ENCODE peak calls at places on chromosomes 7 and 10, in six cellular contexts. E is stomach, N is GM12878, K is HCT116, V is Panc1, Q is upper lobe of left lung. Z is an unnamed sample.

GRCh38 chr10:119441151-119441821 is 101.2 kb downstream of the RGS10 start:
- DNase-seq in E (no peak), N (no peak), K (no peak), V (no peak), Q (peak), Z (no peak)

GRCh38 chr7:44196450-44196872 is 4.3 kb upstream of the YKT6 start:
- DNase-seq in E (no peak), N (no peak), K (peak), V (no peak), Q (no peak), Z (no peak)

GRCh38 chr7:46619723-46620310 is 698.7 kb upstream of the IGFBP3 start:
- DNase-seq in E (no peak), N (no peak), K (no peak), V (no peak), Q (no peak), Z (no peak)

GRCh38 chr7:108313086-108313485 is 143.2 kb downstream of the NRCAM start:
- DNase-seq in E (no peak), N (no peak), K (no peak), V (no peak), Q (no peak), Z (no peak)

GRCh38 chr7:139883814-139884213 is 54.8 kb downstream of the TBXAS1 start:
- DNase-seq in E (no peak), N (no peak), K (no peak), V (no peak), Q (no peak), Z (no peak)

GRCh38 chr10:88702848-88703597 is 3.0 kb upstream of the LIPK start:
- DNase-seq in E (peak), N (no peak), K (peak), V (peak), Q (no peak), Z (no peak)

GRCh38 chr10:124149681-124150080 is 56.3 kb upstream of the CHST15 start:
- DNase-seq in E (no peak), N (peak), K (no peak), V (no peak), Q (no peak), Z (no peak)

GRCh38 chr7:100678291-100678984 is 4.9 kb downstream of the GNB2 start:
- DNase-seq in E (no peak), N (no peak), K (no peak), V (no peak), Q (peak), Z (peak)

GRCh38 chr7:103823084-103823483 is 166.4 kb downstream of the RELN start:
- DNase-seq in E (no peak), N (no peak), K (no peak), V (no peak), Q (no peak), Z (no peak)

GRCh38 chr7:110522751-110523200 is 568.2 kb upstream of the LRRN3 start:
- DNase-seq in E (no peak), N (no peak), K (no peak), V (no peak), Q (no peak), Z (no peak)

DNA sequence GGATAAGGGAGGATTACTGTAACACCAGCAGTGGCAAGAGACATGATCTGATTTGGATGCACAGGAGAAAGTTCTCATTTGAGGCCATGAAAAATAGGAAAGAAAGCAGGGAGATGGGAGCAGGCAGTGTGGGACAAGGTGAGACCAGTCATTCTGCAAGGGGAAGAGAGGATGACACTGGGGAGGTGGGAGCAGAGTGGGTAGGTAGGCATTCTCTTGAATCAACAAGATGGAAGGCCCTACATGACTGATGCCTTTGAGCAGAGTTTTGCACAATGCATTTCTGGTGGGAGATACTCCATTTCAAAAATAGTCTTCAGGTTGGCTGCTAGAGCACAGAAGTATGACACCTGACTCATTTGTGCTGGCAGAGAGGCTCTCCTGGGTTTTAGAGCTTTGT is 10.5 kb downstream of the RPS24 start:
- DNase-seq in E (no peak), N (no peak), K (no peak), V (no peak), Q (no peak), Z (no peak)
- TF ChIP-seq POLR2AphosphoS5 in E (no peak), N (no peak), K (no peak), V (no peak), Q (no peak), Z (no peak)

GRCh38 chr10:93465806-93466675 is 16.1 kb downstream of the MYOF start:
- DNase-seq in E (peak), N (no peak), K (peak), V (peak), Q (peak), Z (no peak)
- TF ChIP-seq POLR2AphosphoS5 in E (peak), N (no peak), K (peak), V (peak), Q (peak), Z (no peak)

DNA sequence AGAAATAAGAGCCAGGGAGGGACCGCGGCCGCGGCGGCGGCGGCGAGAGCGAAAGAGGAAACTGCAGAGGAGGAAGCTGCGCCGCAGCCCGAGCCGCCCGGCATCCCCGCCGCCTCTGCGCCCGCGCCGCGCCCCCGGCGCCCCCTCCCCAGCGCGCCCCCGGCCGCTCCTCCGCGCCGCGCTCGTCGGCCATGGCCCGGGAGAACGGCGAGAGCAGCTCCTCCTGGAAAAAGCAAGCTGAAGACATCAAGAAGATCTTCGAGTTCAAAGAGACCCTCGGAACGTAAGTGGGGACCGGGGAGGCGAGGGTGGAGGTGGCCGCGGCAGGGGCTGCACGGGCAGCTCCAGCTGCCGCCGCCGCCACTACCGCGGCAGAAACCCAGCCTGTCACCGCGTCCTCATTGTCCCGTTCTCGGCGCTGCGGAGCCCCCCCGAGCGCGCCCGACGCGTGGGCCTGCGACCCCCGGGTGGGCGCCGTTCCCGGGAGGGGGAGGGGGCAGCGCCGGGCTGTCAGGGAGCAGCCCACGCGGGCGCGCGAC is 350 bp downstream of the CAMK1D start:
- DNase-seq in E (no peak), N (no peak), K (no peak), V (no peak), Q (peak), Z (no peak)
- TF ChIP-seq POLR2AphosphoS5 in E (no peak), N (no peak), K (no peak), V (no peak), Q (no peak), Z (no peak)

GRCh38 chr7:122260336-122260735 is 44.2 kb downstream of the FEZF1 start:
- DNase-seq in E (no peak), N (no peak), K (no peak), V (no peak), Q (no peak), Z (no peak)

GRCh38 chr7:122255454-122255853 is 49.1 kb downstream of the FEZF1 start:
- DNase-seq in E (no peak), N (no peak), K (no peak), V (no peak), Q (no peak), Z (no peak)

GRCh38 chr7:122258971-122259370 is 45.6 kb downstream of the FEZF1 start:
- DNase-seq in E (no peak), N (no peak), K (no peak), V (no peak), Q (no peak), Z (no peak)

GRCh38 chr7:122257056-122257455 is 47.5 kb downstream of the FEZF1 start:
- DNase-seq in E (no peak), N (no peak), K (no peak), V (no peak), Q (no peak), Z (no peak)

DNA sequence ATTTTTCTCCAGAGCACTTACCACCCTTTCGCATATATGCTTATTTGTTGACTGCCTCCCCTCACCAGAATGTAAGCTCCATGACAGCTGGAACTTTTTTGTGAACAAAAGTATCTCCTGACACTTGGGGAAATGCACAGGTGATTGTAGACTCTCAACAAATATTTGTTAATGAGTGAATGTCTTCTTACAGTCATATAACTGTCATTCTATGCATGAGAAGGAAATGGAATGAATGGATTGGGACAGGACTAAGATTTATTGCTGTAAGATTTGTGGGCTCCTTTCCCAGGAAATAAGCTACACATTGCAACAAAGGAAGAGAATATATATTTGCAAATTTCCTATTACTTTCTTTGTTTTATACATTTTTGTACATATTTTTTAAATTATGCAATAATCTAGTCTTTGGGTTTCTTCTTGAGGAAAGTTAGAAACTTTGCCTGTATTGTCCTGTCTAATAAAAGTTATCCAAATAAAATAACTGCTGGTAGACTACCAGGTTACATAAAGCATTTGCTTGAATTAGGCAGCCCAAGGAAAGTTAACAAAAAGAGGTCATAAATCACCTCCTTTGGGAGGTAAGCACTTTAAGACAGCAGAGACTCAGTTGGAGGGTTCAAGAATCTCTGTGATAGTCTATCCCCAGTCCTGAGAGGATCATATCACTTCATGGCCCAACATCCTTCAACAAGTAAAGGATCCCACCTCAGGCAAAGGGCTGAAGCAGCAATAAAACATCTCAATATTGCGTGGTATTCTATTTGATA is 48.3 kb downstream of the FEZF1 start:
- DNase-seq in E (no peak), N (no peak), K (no peak), V (no peak), Q (no peak), Z (no peak)
- TF ChIP-seq POLR2AphosphoS5 in E (no peak), N (no peak), K (no peak), V (no peak), Q (no peak), Z (no peak)

GRCh38 chr7:2637505-2638223 is 5.9 kb downstream of the TTYH3 start:
- DNase-seq in E (no peak), N (peak), K (no peak), V (no peak), Q (peak), Z (no peak)
- TF ChIP-seq POLR2AphosphoS5 in E (no peak), N (no peak), K (no peak), V (no peak), Q (no peak), Z (no peak)

Z was measured in GM12891.